ENCODE peak calls at places on chromosomes 7 and 10, in five cellular contexts. P, J, K, B and W are unnamed samples.
A peak's percentile ranks its signal among the peaks of the same experiment; 100 is the strongest.

GRCh38 chr7:46291064-46291463 is 370.0 kb upstream of the IGFBP3 start:
- DNase-seq in P (no peak), B (peak; percentile 45), J (peak; percentile 95), K (no peak), W (no peak)

GRCh38 chr7:70693300-70693689 is 438.6 kb upstream of the GALNT17 start:
- DNase-seq in P (no peak), K (no peak), J (peak; percentile 79), B (no peak), W (no peak)

GRCh38 chr10:128080641-128081040 is 45.6 kb downstream of the MKI67 start:
- DNase-seq in P (no peak), J (no peak), B (no peak), K (no peak), W (no peak)

GRCh38 chr7:130939285-130940095 is 205.5 kb upstream of the KLF14 start:
- DNase-seq in J (peak; percentile 48), B (no peak), P (no peak), K (no peak), W (no peak)

GRCh38 chr7:154928136-154929005 is 74.6 kb downstream of the PAXIP1 start:
- DNase-seq in B (peak; percentile 64), K (peak; percentile 11), J (peak; percentile 90), P (no peak), W (no peak)

GRCh38 chr10:98269435-98269912 is 1.5 kb upstream of the LOXL4 start:
- DNase-seq in P (peak; percentile 62), B (peak; percentile 67), J (peak; percentile 90), K (no peak), W (no peak)

GRCh38 chr7:114630186-114630824 is 215.7 kb downstream of the FOXP2 start:
- DNase-seq in P (no peak), B (peak; percentile 12), K (no peak), J (no peak), W (no peak)

GRCh38 chr7:114930107-114930521 is 8.2 kb downstream of the MDFIC start:
- DNase-seq in B (no peak), J (peak; percentile 10), P (no peak), K (no peak), W (no peak)

GRCh38 chr7:19970514-19970913 is 197.1 kb upstream of the TMEM196 start:
- DNase-seq in P (no peak), J (no peak), B (no peak), K (no peak), W (no peak)

GRCh38 chr10:132627736-132628512 is 90.3 kb downstream of the INPP5A start:
- DNase-seq in K (no peak), B (peak; percentile 53), J (peak; percentile 71), P (no peak), W (no peak)

GRCh38 chr7:138097064-138097741 is 20.9 kb downstream of the AKR1D1 start:
- DNase-seq in B (peak; percentile 62), K (no peak), J (peak; percentile 26), P (no peak), W (no peak)

GRCh38 chr7:94053532-94053931 is 49.4 kb upstream of the BET1 start:
- DNase-seq in J (no peak), K (no peak), P (no peak), B (no peak), W (no peak)

GRCh38 chr10:59954296-59954695 is 47.9 kb upstream of the CCDC6 start:
- DNase-seq in J (peak; percentile 3), P (no peak), B (no peak), K (no peak), W (no peak)

GRCh38 chr7:260441-261281 is 29.3 kb upstream of the FOXL3 start:
- DNase-seq in J (no peak), K (no peak), P (peak; percentile 9), B (no peak), W (no peak)
- H3K9me3 ChIP-seq in J (no peaks in the 10 kb centered on the region), K (no peaks in the 10 kb centered on the region), P (no peaks in the 10 kb centered on the region), B (no peaks in the 10 kb centered on the region), W (no peaks in the 10 kb centered on the region)

DNA sequence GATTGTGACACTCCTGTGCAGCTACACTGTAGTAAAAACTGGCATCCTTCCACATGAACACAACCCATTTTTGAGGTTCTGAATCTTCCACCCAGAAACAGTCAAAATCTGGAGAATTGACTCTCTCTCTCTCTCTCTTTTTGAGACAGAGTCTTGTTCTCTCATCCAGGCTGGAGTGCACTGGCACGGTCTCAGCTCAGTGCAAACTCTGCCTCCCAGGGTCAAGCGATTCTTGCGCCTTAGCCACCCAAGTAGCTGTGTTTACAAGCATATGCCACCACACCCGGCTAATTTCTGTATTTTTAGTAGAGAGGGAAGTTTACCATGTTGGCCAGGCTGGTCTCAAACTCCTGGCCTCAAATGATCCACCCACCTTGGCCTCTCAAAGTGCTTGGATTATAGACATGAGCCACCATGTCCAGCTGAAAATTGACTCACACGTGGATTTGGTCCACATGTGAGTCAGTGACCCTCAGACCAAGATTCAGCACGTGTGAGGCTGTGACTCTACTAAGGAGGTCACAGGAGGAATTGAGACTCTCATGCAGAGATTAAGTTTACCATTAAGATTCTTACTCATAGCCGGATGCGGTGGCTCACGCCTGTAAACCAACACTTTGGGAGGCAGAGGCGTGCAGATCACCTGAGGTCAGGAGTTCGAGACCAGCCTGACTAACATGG is 12.1 kb upstream of the ZNF107 start:
- DNase-seq in P (no peak), B (no peak), J (no peak), K (no peak), W (no peak)
- H3K9me3 ChIP-seq in P (no peaks in the 10 kb centered on the region), B (no peaks in the 10 kb centered on the region), J (no peaks in the 10 kb centered on the region), K (no peaks in the 10 kb centered on the region), W (no peaks in the 10 kb centered on the region)

GRCh38 chr10:77588886-77589285 is 48.7 kb downstream of the KCNMA1 start:
- DNase-seq in P (no peak), K (no peak), J (no peak), B (no peak), W (no peak)

GRCh38 chr10:77590344-77591237 is 47.0 kb downstream of the KCNMA1 start:
- DNase-seq in K (no peak), P (no peak), B (no peak), J (no peak), W (no peak)

GRCh38 chr10:77592510-77592909 is 45.1 kb downstream of the KCNMA1 start:
- DNase-seq in P (no peak), B (no peak), J (no peak), K (no peak), W (no peak)

GRCh38 chr10:77592946-77593636 is 44.5 kb downstream of the KCNMA1 start:
- DNase-seq in J (peak; percentile 98), B (peak; percentile 61), P (no peak), K (no peak), W (no peak)

DNA sequence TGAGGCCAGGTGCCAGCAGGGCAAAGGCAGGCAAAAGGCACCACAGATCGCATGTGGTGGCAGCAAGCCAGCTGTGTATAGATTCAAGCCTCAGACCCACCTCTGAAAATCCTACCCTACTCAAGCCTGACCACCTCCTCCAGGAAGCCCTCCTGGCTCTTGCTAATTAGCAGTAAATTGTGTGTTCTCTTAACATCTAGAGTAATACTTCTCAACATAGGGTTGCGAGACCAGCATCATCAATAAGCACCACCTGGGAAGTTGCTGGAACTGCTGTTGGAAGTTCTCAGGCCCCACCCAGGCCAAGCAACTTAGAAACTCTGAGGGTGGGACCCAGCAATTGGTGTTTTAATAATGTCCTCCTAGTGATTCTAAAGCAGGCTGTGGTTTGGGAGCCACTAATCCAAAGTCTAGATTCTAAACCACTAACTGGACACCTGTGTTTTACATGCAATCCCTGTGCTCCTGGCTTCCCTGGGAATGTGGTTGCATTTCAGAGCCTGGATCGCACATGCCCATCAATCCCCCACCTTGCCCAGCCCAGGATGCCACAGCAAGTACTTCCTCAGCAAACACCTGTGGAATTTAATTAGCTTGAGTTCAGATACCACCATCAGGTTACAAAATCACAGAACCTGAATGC is 46.2 kb downstream of the KCNMA1 start:
- DNase-seq in K (no peak), P (no peak), B (no peak), J (no peak), W (no peak)
- H3K9me3 ChIP-seq in K (no peaks in the 10 kb centered on the region), P (no peaks in the 10 kb centered on the region), B (no peaks in the 10 kb centered on the region), J (no peaks in the 10 kb centered on the region), W (no peaks in the 10 kb centered on the region)

GRCh38 chr7:57199252-57199651 is 67.0 kb upstream of the ZNF479 start:
- DNase-seq in B (no peak), K (no peak), J (no peak), P (no peak), W (no peak)
- H3K9me3 ChIP-seq in B (no peaks in the 10 kb centered on the region), K (no peaks in the 10 kb centered on the region), J (no peaks in the 10 kb centered on the region), P (no peaks in the 10 kb centered on the region), W (no peaks in the 10 kb centered on the region)

GRCh38 chr7:158076656-158077055 is 511.0 kb downstream of the PTPRN2 start:
- DNase-seq in J (no peak), K (no peak), P (no peak), B (no peak), W (no peak)
- H3K9me3 ChIP-seq in J (no peaks in the 10 kb centered on the region), K (no peaks in the 10 kb centered on the region), P (no peaks in the 10 kb centered on the region), B (no peaks in the 10 kb centered on the region), W (no peaks in the 10 kb centered on the region)